ENCODE peak calls at places on chromosome 20, in eight cellular contexts. P, I, U, H, C, O, Q and L are unnamed samples.
A peak's percentile ranks its signal among the peaks of the same experiment; 100 is the strongest.

GRCh38 chr20:1017677-1018076 is 15.6 kb upstream of the RSPO4 start:
- DNase-seq in P (no peak), I (no peak), U (no peak), H (no peak), C (no peak), O (no peak), Q (no peak), L (no peak)

GRCh38 chr20:47547034-47547387 is 45.3 kb downstream of the NCOA3 start:
- DNase-seq in P (no peak), I (no peak), U (no peak), H (no peak), C (no peak), O (no peak), Q (no peak), L (no peak)

GRCh38 chr20:40744494-40745175 is 55.6 kb upstream of the MAFB start:
- DNase-seq in P (no peak), I (peak; percentile 14), U (no peak), H (no peak), C (no peak), O (no peak), Q (no peak), L (no peak)

GRCh38 chr20:54668271-54669053 is 193.1 kb downstream of the DOK5 start:
- DNase-seq in P (peak; percentile 5), I (peak; percentile 77), U (peak; percentile 29), H (no peak), C (no peak), O (peak; percentile 41), Q (no peak), L (peak; percentile 73)

GRCh38 chr20:48599106-48599747 is 228.6 kb downstream of the PREX1 start:
- DNase-seq in P (no peak), I (no peak), U (no peak), H (no peak), C (no peak), O (no peak), Q (no peak), L (no peak)

GRCh38 chr20:20890751-20891150 is 178.3 kb upstream of the RALGAPA2 start:
- DNase-seq in P (no peak), I (no peak), U (no peak), H (no peak), C (no peak), O (no peak), Q (no peak), L (no peak)

GRCh38 chr20:2911200-2911599 is 37.9 kb downstream of the PTPRA start:
- DNase-seq in P (peak; percentile 34), I (no peak), U (no peak), H (no peak), C (peak; percentile 42), O (no peak), Q (no peak), L (no peak)

GRCh38 chr20:12966468-12967085 is 42.2 kb upstream of the SPTLC3 start:
- DNase-seq in P (peak; percentile 63), I (no peak), U (no peak), H (no peak), C (no peak), O (peak; percentile 65), Q (peak; percentile 26), L (peak; percentile 37)

GRCh38 chr20:5674176-5674660 is 76.0 kb upstream of the SHLD1 start:
- DNase-seq in P (peak; percentile 47), I (no peak), U (no peak), H (peak; percentile 12), C (peak; percentile 94), O (peak; percentile 82), Q (peak; percentile 90), L (peak; percentile 56)

GRCh38 chr20:44692932-44693476 is 22.2 kb upstream of the CCN5 start:
- DNase-seq in P (peak; percentile 93), I (no peak), U (no peak), H (peak; percentile 71), C (peak; percentile 97), O (peak; percentile 97), Q (peak; percentile 92), L (no peak)

GRCh38 chr20:53942121-53942816 is 128.1 kb downstream of the BCAS1 start:
- DNase-seq in P (no peak), I (peak; percentile 63), U (no peak), H (no peak), C (no peak), O (no peak), Q (no peak), L (peak; percentile 71)

GRCh38 chr20:47355489-47356219 is 845 bp downstream of the ZMYND8 start:
- DNase-seq in P (no peak), I (no peak), U (no peak), H (no peak), C (no peak), O (no peak), Q (no peak), L (peak; percentile 48)

GRCh38 chr20:362271-363254 is 15.7 kb downstream of the NRSN2 start:
- DNase-seq in P (peak; percentile 83), I (no peak), U (peak; percentile 74), H (peak; percentile 95), C (peak; percentile 91), O (peak; percentile 99), Q (peak; percentile 95), L (peak; percentile 34)

GRCh38 chr20:4740774-4741431 is 19.2 kb downstream of the PRND start:
- DNase-seq in P (peak; percentile 38), I (peak; percentile 90), U (peak; percentile 41), H (peak; percentile 32), C (no peak), O (peak; percentile 60), Q (no peak), L (peak; percentile 50)

GRCh38 chr20:47921306-47922279 is 136.3 kb upstream of the SULF2 start:
- DNase-seq in P (no peak), I (no peak), U (no peak), H (no peak), C (peak; percentile 48), O (no peak), Q (no peak), L (no peak)

GRCh38 chr20:57396638-57397003 is 5.4 kb downstream of the RBM38 start:
- DNase-seq in P (no peak), I (no peak), U (no peak), H (no peak), C (no peak), O (no peak), Q (no peak), L (no peak)

GRCh38 chr20:57398901-57399535 is 7.8 kb downstream of the RBM38 start:
- DNase-seq in P (no peak), I (no peak), U (no peak), H (no peak), C (no peak), O (no peak), Q (no peak), L (no peak)

GRCh38 chr20:57398231-57398821 is 7.1 kb downstream of the RBM38 start:
- DNase-seq in P (no peak), I (no peak), U (no peak), H (no peak), C (no peak), O (no peak), Q (no peak), L (peak; percentile 98)

GRCh38 chr20:57397004-57397692 is 6.0 kb downstream of the RBM38 start:
- DNase-seq in P (no peak), I (no peak), U (no peak), H (no peak), C (no peak), O (no peak), Q (no peak), L (peak; percentile 41)

DNA sequence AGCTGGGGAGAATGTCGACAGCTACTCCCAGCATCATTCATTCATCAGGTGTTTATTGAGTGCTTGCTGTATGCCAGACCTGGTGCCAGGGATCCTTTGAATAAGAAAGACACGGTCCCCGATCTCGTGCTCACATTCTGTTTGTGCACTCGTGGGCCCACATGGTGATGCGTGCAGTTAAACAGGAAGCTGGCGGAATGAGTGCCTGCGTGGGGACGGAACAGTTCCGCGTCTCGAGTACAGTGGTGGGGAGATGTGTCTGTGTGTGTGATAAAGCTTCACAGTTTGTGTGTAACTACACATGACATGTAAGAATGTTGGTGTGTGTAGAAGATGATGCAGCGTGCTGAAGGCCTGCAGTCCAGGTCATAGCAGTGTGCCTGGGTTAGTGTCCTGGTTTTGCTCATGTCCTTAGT is 6.5 kb downstream of the RBM38 start:
- DNase-seq in P (no peak), I (no peak), U (no peak), H (no peak), C (no peak), O (no peak), Q (no peak), L (no peak)
- H4K20me1 ChIP-seq in P (no peaks in the 10 kb centered on the region), I (peaks cover 21% of the 10 kb centered on the region), U (no peaks in the 10 kb centered on the region), H (no peaks in the 10 kb centered on the region), C (peaks cover 6% of the 10 kb centered on the region), O (no peaks in the 10 kb centered on the region), Q (no peaks in the 10 kb centered on the region), L (peaks cover 70% of the 10 kb centered on the region)

GRCh38 chr20:59324441-59324840 is 24.0 kb downstream of the EDN3 start:
- DNase-seq in P (no peak), I (no peak), U (no peak), H (no peak), C (no peak), O (no peak), Q (no peak), L (no peak)
- H4K20me1 ChIP-seq in P (no peaks in the 10 kb centered on the region), I (no peaks in the 10 kb centered on the region), U (no peaks in the 10 kb centered on the region), H (no peaks in the 10 kb centered on the region), C (no peaks in the 10 kb centered on the region), O (no peaks in the 10 kb centered on the region), Q (no peaks in the 10 kb centered on the region), L (no peaks in the 10 kb centered on the region)

GRCh38 chr20:50533464-50533863 is 23.3 kb downstream of the PTPN1 start:
- DNase-seq in P (no peak), I (no peak), U (no peak), H (no peak), C (no peak), O (no peak), Q (no peak), L (no peak)
- H4K20me1 ChIP-seq in P (peaks cover 27% of the 10 kb centered on the region), I (peaks cover 4% of the 10 kb centered on the region), U (peaks cover 55% of the 10 kb centered on the region), H (no peaks in the 10 kb centered on the region), C (peaks cover 5% of the 10 kb centered on the region), O (no peaks in the 10 kb centered on the region), Q (peaks cover 9% of the 10 kb centered on the region), L (peaks cover 6% of the 10 kb centered on the region)

GRCh38 chr20:38434310-38434741 is 802 bp downstream of the SNHG17 start:
- DNase-seq in P (peak; percentile 23), I (no peak), U (peak; percentile 43), H (no peak), C (no peak), O (no peak), Q (peak; percentile 24), L (peak; percentile 35)

GRCh38 chr20:38434770-38435554 is at the start of gene SNHG17:
- DNase-seq in P (peak; percentile 96), I (peak; percentile 95), U (peak; percentile 88), H (peak; percentile 87), C (peak; percentile 88), O (peak; percentile 95), Q (peak; percentile 82), L (peak; percentile 94)

GRCh38 chr20:38441916-38442315 is 6.8 kb upstream of the SNHG17 start:
- DNase-seq in P (no peak), I (no peak), U (no peak), H (no peak), C (no peak), O (no peak), Q (no peak), L (no peak)

GRCh38 chr20:38435555-38435939 is 419 bp upstream of the SNHG17 start:
- DNase-seq in P (peak; percentile 75), I (no peak), U (no peak), H (no peak), C (no peak), O (no peak), Q (peak; percentile 42), L (no peak)

DNA sequence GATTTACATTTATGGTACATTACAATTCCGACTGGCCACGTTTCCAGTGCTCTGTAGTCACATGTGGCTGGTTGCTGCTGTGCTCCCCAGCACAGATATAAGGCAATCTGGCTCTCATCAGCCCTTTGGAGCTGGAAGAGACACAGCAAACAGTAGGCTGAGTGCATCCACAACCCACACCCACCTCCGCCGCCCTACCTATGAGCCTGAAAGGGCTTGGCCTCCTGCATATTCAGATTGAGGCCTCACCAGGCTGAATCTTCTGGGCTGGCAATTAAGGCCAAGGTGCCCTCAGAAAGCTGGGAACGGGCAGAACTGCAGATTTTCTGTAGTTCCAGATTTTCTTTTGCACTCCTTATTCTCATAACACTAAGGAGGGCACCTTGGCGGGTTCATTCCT is 2.7 kb upstream of the SNHG17 start:
- DNase-seq in P (no peak), I (no peak), U (no peak), H (no peak), C (no peak), O (no peak), Q (no peak), L (no peak)
- H4K20me1 ChIP-seq in P (peaks cover 17% of the 10 kb centered on the region), I (peaks cover 8% of the 10 kb centered on the region), U (peaks cover 16% of the 10 kb centered on the region), H (peaks cover 10% of the 10 kb centered on the region), C (peaks cover 17% of the 10 kb centered on the region), O (peaks cover 14% of the 10 kb centered on the region), Q (peaks cover 3% of the 10 kb centered on the region), L (peaks cover 13% of the 10 kb centered on the region)